ENCODE peak calls at places on chromosomes 4 and X, in four cellular contexts. X is IMR-90, Q is H9, U is H1. A is an unnamed sample.

GRCh38 chrX:71515039-71515398 is 17.9 kb upstream of the OGT start:
- DNase-seq in X (no peak), Q (no peak), U (no peak), A (no peak)

GRCh38 chrX:9510366-9510765 is 45.5 kb downstream of the TBL1X start:
- DNase-seq in X (no peak), Q (no peak), U (no peak), A (no peak)

GRCh38 chrX:37599735-37600134 is 28.3 kb downstream of the LANCL3 start:
- DNase-seq in X (no peak), Q (no peak), U (no peak), A (no peak)

GRCh38 chr4:95120456-95120855 is 362.7 kb downstream of the BMPR1B start:
- DNase-seq in X (no peak), Q (no peak), U (no peak), A (no peak)

GRCh38 chr4:163493643-163494359 is 689 bp upstream of the TMA16 start:
- DNase-seq in X (no peak), Q (no peak), U (no peak), A (no peak)

GRCh38 chr4:3369781-3370660 is 71.7 kb upstream of the HGFAC start:
- DNase-seq in X (peak), Q (peak), U (peak), A (peak)

GRCh38 chrX:31201503-31201902 is 129.7 kb upstream of the FTHL17 start:
- DNase-seq in X (no peak), Q (no peak), U (no peak), A (no peak)

GRCh38 chr4:185508162-185508561 is 27.1 kb downstream of the PDLIM3 start:
- DNase-seq in X (no peak), Q (no peak), U (no peak), A (no peak)

GRCh38 chr4:2798399-2799301 is 5.8 kb downstream of the SH3BP2 start:
- DNase-seq in X (no peak), Q (no peak), U (no peak), A (no peak)

GRCh38 chr4:139028191-139028661 is 12.6 kb downstream of the NOCT start:
- DNase-seq in X (no peak), Q (peak), U (no peak), A (no peak)

GRCh38 chr4:107468812-107469211 is 251.2 kb downstream of the PAPSS1 start:
- DNase-seq in X (no peak), Q (no peak), U (no peak), A (no peak)

GRCh38 chr4:23819041-23819511 is 70.8 kb downstream of the PPARGC1A start:
- DNase-seq in X (peak), Q (no peak), U (no peak), A (peak)

GRCh38 chrX:41381685-41382084 is 47.7 kb downstream of the DDX3X start:
- DNase-seq in X (peak), Q (peak), U (no peak), A (peak)

GRCh38 chrX:108199041-108199440 is 107.5 kb downstream of the ATG4A start:
- DNase-seq in X (no peak), Q (no peak), U (no peak), A (no peak)

GRCh38 chrX:140157611-140158010 is 192.3 kb upstream of the CXorf66 start:
- DNase-seq in X (peak), Q (no peak), U (no peak), A (peak)

GRCh38 chr4:104896623-104897296 is 249.9 kb upstream of the TET2 start:
- DNase-seq in X (no peak), Q (no peak), U (no peak), A (no peak)

GRCh38 chr4:180057891-180058643 is 2185.1 kb upstream of the TENM3 start:
- DNase-seq in X (no peak), Q (peak), U (peak), A (peak)

GRCh38 chr4:38166768-38167167 is 206.6 kb downstream of the PTTG2 start:
- DNase-seq in X (no peak), Q (no peak), U (no peak), A (no peak)

GRCh38 chrX:134236690-134237362 is at the start of gene CCDC160:
- DNase-seq in X (no peak), Q (peak), U (peak), A (peak)

GRCh38 chrX:74119016-74119910 is 184.7 kb upstream of the ZCCHC13 start:
- DNase-seq in X (peak), Q (no peak), U (no peak), A (peak)

GRCh38 chrX:21166302-21166982 is 207.8 kb upstream of the CNKSR2 start:
- DNase-seq in X (peak), Q (no peak), U (no peak), A (peak)

GRCh38 chr4:155529197-155529596 is 137.5 kb upstream of the GUCY1A1 start:
- DNase-seq in X (no peak), Q (no peak), U (no peak), A (peak)

GRCh38 chr4:168765726-168766125 is 244.3 kb downstream of the CBR4 start:
- DNase-seq in X (peak), Q (no peak), U (no peak), A (no peak)

GRCh38 chrX:332496-332860 is 13.9 kb upstream of the GTPBP6 start:
- DNase-seq in X (no peak), Q (no peak), U (no peak), A (no peak)

GRCh38 chrX:120718969-120719368 is 89.1 kb upstream of the C1GALT1C1 start:
- DNase-seq in X (no peak), Q (no peak), U (no peak), A (no peak)

DNA sequence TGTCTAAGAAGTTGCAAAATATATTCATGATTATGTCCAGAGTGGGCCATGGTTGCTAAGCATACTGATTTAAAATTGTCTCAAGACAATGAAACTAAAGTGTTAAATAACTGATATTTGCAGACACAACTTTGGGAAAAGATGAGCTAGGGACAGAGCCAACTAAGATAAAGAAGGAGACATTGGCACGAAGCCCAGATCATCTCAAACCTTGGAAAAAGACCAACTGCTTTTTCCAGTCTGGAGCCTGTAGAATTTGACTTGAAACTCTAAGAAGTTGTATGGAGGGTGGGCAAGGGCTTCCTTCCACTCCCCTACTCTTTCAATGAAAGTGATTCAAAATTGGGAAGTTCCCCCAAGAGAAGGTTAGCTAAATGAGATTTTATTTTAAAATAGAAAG is 108.5 kb upstream of the GLRA2 start:
- DNase-seq in X (no peak), Q (no peak), U (no peak), A (no peak)
- H3K18ac ChIP-seq in X (no peak), Q (no peak), U (no peak), A (no peak)

GRCh38 chr4:1249148-1249730 is 309 bp upstream of the CTBP1 start:
- DNase-seq in X (peak), Q (peak), U (peak), A (peak)
- H3K23ac ChIP-seq in X (peak), Q (no peak), U (no peak), A (no peak)

GRCh38 chr4:82450966-82451755 is 20.8 kb downstream of the ENOPH1 start:
- DNase-seq in X (no peak), Q (no peak), U (no peak), A (no peak)
- H3K56ac ChIP-seq in X (no peak), Q (no peak), U (no peak), A (no peak)

GRCh38 chr4:4847011-4847410 is 12.5 kb upstream of the MSX1 start:
- DNase-seq in X (no peak), Q (no peak), U (no peak), A (no peak)

GRCh38 chr4:4841156-4841555 is 18.3 kb upstream of the MSX1 start:
- DNase-seq in X (no peak), Q (no peak), U (no peak), A (no peak)

GRCh38 chr4:4845027-4845426 is 14.4 kb upstream of the MSX1 start:
- DNase-seq in X (no peak), Q (no peak), U (no peak), A (no peak)

GRCh38 chr4:4842476-4843441 is 16.7 kb upstream of the MSX1 start:
- DNase-seq in X (no peak), Q (no peak), U (no peak), A (no peak)

GRCh38 chr4:4843651-4844291 is 15.7 kb upstream of the MSX1 start:
- DNase-seq in X (no peak), Q (no peak), U (no peak), A (peak)
- H3K18ac ChIP-seq in X (no peak), Q (no peak), U (no peak), A (no peak)

A was measured in mesendoderm.